ENCODE peak calls at places on chromosomes 11 and 22, in six cellular contexts. E is IMR-90, H is H9, Z is trophoblast cell, Q is H1, M is neuronal stem cell. V is an unnamed sample.

GRCh38 chr11:65183201-65183891 is 1.6 kb downstream of the CAPN1 start:
- DNase-seq in E (no peak), H (peak), Z (peak), Q (no peak), M (no peak), V (no peak)

GRCh38 chr22:19880786-19881569 is 26.3 kb upstream of the GNB1L start:
- DNase-seq in E (peak), H (peak), Z (peak), Q (peak), M (peak), V (peak)

GRCh38 chr11:46306296-46306853 is 28.9 kb downstream of the CREB3L1 start:
- DNase-seq in E (peak), H (no peak), Z (no peak), Q (no peak), M (no peak), V (peak)

GRCh38 chr11:65861533-65862183 is 1.4 kb downstream of the MUS81 start:
- DNase-seq in E (no peak), H (peak), Z (no peak), Q (no peak), M (no peak), V (no peak)

GRCh38 chr22:50544078-50544745 is 1.5 kb upstream of the KLHDC7B start:
- DNase-seq in E (peak), H (peak), Z (peak), Q (peak), M (peak), V (peak)

GRCh38 chr11:66646875-66647274 is 8.4 kb downstream of the RBM4 start:
- DNase-seq in E (no peak), H (no peak), Z (no peak), Q (no peak), M (no peak), V (no peak)

GRCh38 chr22:46699091-46699490 is 39.0 kb downstream of the CERK start:
- DNase-seq in E (no peak), H (no peak), Z (no peak), Q (no peak), M (no peak), V (no peak)

GRCh38 chr11:117226388-117227385 is 5.2 kb downstream of the PCSK7 start:
- DNase-seq in E (peak), H (peak), Z (peak), Q (no peak), M (peak), V (peak)

GRCh38 chr11:62611705-62612365 is 740 bp downstream of the EML3 start:
- DNase-seq in E (peak), H (peak), Z (no peak), Q (peak), M (no peak), V (peak)

GRCh38 chr22:49466926-49467590 is 360.6 kb downstream of the BRD1 start:
- DNase-seq in E (no peak), H (no peak), Z (no peak), Q (no peak), M (no peak), V (no peak)

GRCh38 chr22:49473286-49473685 is 354.4 kb downstream of the BRD1 start:
- DNase-seq in E (no peak), H (no peak), Z (no peak), Q (no peak), M (no peak), V (no peak)

GRCh38 chr22:49475253-49475652 is 352.4 kb downstream of the BRD1 start:
- DNase-seq in E (no peak), H (no peak), Z (no peak), Q (no peak), M (no peak), V (no peak)

GRCh38 chr22:49470741-49471134 is 356.9 kb downstream of the BRD1 start:
- DNase-seq in E (no peak), H (no peak), Z (no peak), Q (no peak), M (no peak), V (no peak)

GRCh38 chr22:49469896-49470740 is 357.6 kb downstream of the BRD1 start:
- DNase-seq in E (no peak), H (no peak), Z (no peak), Q (no peak), M (no peak), V (peak)
- H3K4me2 ChIP-seq in E (no peak), H (no peak), Z (no peak), Q (no peak), M (no peak), V (no peak)

GRCh38 chr11:73324665-73325035 is 16.6 kb downstream of the ARHGEF17 start:
- DNase-seq in E (no peak), H (no peak), Z (no peak), Q (no peak), M (no peak), V (no peak)
- H4K8ac ChIP-seq in E (peak), H (no peak), Z (peak), Q (no peak), M (no peak), V (no peak)

GRCh38 chr11:122656631-122657101 is 1.1 kb downstream of the UBASH3B start:
- DNase-seq in E (peak), H (peak), Z (no peak), Q (no peak), M (peak), V (peak)
- H3K23ac ChIP-seq in E (peak), H (no peak), Z (no peak), Q (no peak), M (peak), V (no peak)

GRCh38 chr11:118339281-118340045 is 3.0 kb downstream of the CD3D start:
- DNase-seq in E (no peak), H (no peak), Z (no peak), Q (no peak), M (no peak), V (no peak)
- H3K4me2 ChIP-seq in E (no peak), H (no peak), Z (no peak), Q (no peak), M (no peak), V (no peak)

DNA sequence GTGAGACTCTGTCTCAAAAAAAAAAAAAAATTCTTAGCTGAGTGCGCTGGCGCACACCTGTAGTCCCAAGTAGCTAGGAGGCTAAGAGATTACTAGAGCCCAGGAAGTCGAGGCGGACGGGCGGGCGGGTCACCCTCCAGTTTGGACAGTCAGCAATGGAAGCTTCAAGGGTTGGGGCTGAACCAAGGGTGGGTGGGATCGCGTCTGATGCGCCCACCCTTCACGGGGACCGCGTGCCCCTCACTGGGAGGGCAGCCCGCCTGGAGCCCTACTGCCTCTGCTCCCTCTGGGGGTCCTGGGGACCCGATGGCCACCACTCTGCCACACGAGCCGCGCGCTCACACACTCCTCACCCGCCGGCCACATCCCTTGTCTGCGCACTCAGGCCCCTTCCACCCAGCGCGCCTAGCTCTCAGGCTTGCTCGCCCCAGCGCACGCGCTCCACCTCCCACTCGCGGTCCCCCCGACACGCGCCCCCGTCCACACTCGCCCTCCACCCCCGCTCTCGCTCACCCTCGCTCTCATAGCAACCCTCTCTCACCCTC is 494 bp downstream of the CHID1 start:
- DNase-seq in E (no peak), H (no peak), Z (no peak), Q (no peak), M (no peak), V (no peak)
- H4K8ac ChIP-seq in E (no peak), H (no peak), Z (peak), Q (peak), M (no peak), V (no peak)

DNA sequence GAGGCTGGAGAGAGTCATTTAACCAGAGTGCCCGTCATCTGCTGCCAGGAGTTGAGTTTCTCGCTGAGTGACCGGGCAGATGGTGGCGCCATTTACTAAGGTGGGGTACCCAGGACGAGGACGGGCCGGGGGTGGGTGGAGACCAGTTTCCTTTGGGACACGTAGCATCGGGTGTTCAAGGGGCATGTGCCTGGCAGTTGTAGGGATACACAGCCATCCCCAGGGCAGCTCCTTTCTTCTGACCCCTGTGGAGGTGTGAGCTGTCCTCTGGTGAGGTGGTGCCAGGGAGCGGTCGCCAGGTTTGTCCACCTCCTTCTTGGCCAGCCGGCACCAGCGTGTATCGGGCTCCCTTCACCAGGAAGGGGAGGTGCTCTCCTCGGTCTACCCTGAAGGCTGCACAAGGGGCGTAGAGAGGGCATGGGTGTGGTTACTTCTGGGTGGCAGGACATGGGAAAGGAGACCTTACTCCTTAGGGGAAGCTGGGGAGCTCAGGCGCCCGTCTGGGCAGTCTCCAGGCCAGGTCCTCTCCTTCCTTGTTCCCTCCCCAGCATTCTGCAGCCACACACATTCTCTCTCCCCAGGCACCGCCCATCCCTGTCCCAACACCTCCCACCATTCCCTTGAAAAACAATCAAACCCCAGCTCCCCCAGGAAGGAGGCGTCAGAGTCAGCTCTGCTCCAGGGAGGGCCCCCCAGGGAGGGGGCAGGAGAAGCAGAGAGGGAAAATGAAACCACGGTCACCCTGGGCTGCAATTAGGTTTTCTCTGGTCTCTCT is 10.3 kb upstream of the MB start:
- DNase-seq in E (peak), H (peak), Z (peak), Q (peak), M (peak), V (peak)
- H3K23ac ChIP-seq in E (peak), H (no peak), Z (no peak), Q (no peak), M (peak), V (no peak)

DNA sequence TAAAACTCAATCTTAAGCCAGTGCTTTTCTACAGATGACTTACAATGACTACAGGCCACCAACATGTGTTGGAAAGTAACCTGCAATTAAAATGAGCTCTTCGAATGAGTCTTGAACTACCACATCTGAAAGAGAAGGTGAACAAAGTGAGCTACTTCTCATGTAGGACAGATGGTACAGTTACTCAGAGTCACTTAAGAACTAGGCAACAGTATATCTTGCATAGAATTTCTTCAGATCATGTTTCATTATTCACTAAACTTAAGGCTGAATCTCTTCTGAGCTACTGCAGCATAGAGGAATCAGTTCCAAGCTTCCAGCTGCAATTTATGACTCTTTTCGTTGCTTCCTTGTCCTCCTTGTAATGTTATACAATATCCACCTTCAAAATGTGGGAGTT is 270.9 kb downstream of the TTC28 start:
- DNase-seq in E (peak), H (no peak), Z (no peak), Q (no peak), M (no peak), V (no peak)
- H3K4me2 ChIP-seq in E (peak), H (no peak), Z (no peak), Q (no peak), M (no peak), V (no peak)

DNA sequence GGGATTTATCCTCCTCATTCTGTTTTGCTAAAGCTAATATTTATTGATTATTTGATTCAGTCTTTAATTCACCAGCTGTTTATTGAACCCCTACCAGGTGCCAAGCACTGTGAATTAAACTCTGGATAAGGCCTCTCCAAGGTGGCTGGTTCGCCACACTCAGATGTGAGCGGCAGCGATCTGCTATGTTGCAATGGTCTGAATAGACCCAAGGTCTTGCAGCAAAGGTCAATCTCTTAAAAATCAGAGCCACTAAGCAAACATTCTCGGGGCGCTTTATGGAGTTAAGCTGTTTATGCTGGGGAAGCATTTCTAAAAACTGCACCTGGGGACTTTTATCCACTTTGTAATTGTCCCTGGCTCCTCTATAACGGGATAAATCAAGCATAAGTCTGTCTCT is 10.5 kb upstream of the TSPAN18 start:
- DNase-seq in E (no peak), H (no peak), Z (no peak), Q (no peak), M (no peak), V (no peak)
- H4K8ac ChIP-seq in E (no peak), H (no peak), Z (no peak), Q (no peak), M (no peak), V (no peak)